ENCODE peak calls at places on chromosomes 6 and 20, in four cellular contexts. U is kidney tubule cell, Z is RPMI8226, A is EL. H is an unnamed sample.

GRCh38 chr6:44096615-44097014 is 30.6 kb downstream of the MRPL14 start:
- DNase-seq in U (peak; percentile 79), A (peak; percentile 73), Z (peak; percentile 93), H (peak; percentile 84)

GRCh38 chr6:53461041-53461656 is 83.8 kb downstream of the GCLC start:
- DNase-seq in A (no peak), U (no peak), Z (no peak), H (no peak)

GRCh38 chr20:31674895-31675827 is 37.4 kb downstream of the COX4I2 start:
- DNase-seq in U (peak; percentile 86), A (peak; percentile 95), Z (peak; percentile 33), H (no peak)

GRCh38 chr20:50292324-50293243 is 102.0 kb downstream of the CEBPB start:
- DNase-seq in U (peak; percentile 91), Z (no peak), A (peak; percentile 96), H (peak; percentile 71)

GRCh38 chr20:44070139-44070900 is 116.7 kb downstream of the JPH2 start:
- DNase-seq in U (no peak), A (no peak), Z (no peak), H (no peak)

GRCh38 chr20:61873651-61874420 is 191.8 kb downstream of the TAF4 start:
- DNase-seq in Z (no peak), U (no peak), A (no peak), H (no peak)

GRCh38 chr6:158772172-158772571 is 47.0 kb downstream of the EZR start:
- DNase-seq in A (no peak), U (no peak), Z (no peak), H (no peak)

GRCh38 chr20:20364016-20364746 is 3.7 kb upstream of the INSM1 start:
- DNase-seq in A (no peak), U (no peak), Z (no peak), H (peak; percentile 65)

GRCh38 chr6:150334790-150335783 is 33.7 kb upstream of the IYD start:
- DNase-seq in Z (peak; percentile 34), A (peak; percentile 54), U (peak; percentile 69), H (peak; percentile 52)

GRCh38 chr20:47003223-47003622 is 108.6 kb downstream of the EYA2 start:
- DNase-seq in U (no peak), Z (no peak), A (no peak), H (no peak)

GRCh38 chr6:7446644-7447325 is 57.2 kb downstream of the RIOK1 start:
- DNase-seq in Z (peak; percentile 41), A (no peak), U (no peak), H (no peak)

GRCh38 chr20:63574829-63575720 is 1.0 kb upstream of the HELZ2 start:
- DNase-seq in U (no peak), Z (no peak), A (peak; percentile 57), H (no peak)

H was measured in iPS-NIHi11.